ENCODE peak calls at places on chromosomes 13 and 19, in ten cellular contexts. W is A549, O is tibial nerve, F is body of pancreas, Q is Peyer's patch, G is NB4, U is uterus, S is transverse colon, M is ovary, V is stomach. Y is an unnamed sample.

GRCh38 chr13:50126378-50127016 is 111.3 kb downstream of the KCNRG start:
- DNase-seq in W (peak), O (no peak), F (peak), Q (peak), G (peak), U (no peak), S (peak), M (peak), V (no peak), Y (peak)

GRCh38 chr13:27504541-27504940 is 54.2 kb upstream of the MTIF3 start:
- DNase-seq in W (no peak), O (no peak), F (no peak), Q (no peak), G (no peak), U (no peak), S (no peak), M (no peak), V (no peak), Y (no peak)

GRCh38 chr13:35086667-35087066 is 144.6 kb downstream of the NBEA start:
- DNase-seq in W (no peak), O (no peak), F (no peak), Q (no peak), G (no peak), U (no peak), S (no peak), M (no peak), V (no peak), Y (no peak)

GRCh38 chr13:110306960-110307696 is at the start of the genes COL4A1 and COL4A2:
- DNase-seq in W (no peak), O (peak), F (peak), Q (no peak), G (no peak), U (peak), S (peak), M (peak), V (no peak), Y (no peak)

GRCh38 chr13:52128714-52129700 is at the start of gene NEK5:
- DNase-seq in W (peak), O (no peak), F (peak), Q (peak), G (peak), U (peak), S (peak), M (peak), V (peak), Y (peak)

GRCh38 chr13:62879071-62879470 is 1463.4 kb upstream of the PCDH20 start:
- DNase-seq in W (no peak), O (no peak), F (no peak), Q (no peak), G (no peak), U (no peak), S (no peak), M (no peak), V (no peak), Y (no peak)

GRCh38 chr13:99894835-99895427 is 76.6 kb downstream of the ZIC5 start:
- DNase-seq in W (no peak), O (no peak), F (no peak), Q (no peak), G (no peak), U (no peak), S (peak), M (no peak), V (no peak), Y (no peak)

GRCh38 chr13:81247711-81248110 is 906.8 kb upstream of the SPRY2 start:
- DNase-seq in W (no peak), O (no peak), F (no peak), Q (no peak), G (no peak), U (no peak), S (no peak), M (no peak), V (no peak), Y (no peak)

GRCh38 chr19:55014714-55015113 is 23.4 kb downstream of the GP6 start:
- DNase-seq in W (no peak), O (no peak), F (no peak), Q (no peak), G (no peak), U (no peak), S (no peak), M (no peak), V (no peak), Y (no peak)

GRCh38 chr13:73754727-73755292 is 379.4 kb downstream of the KLF12 start:
- DNase-seq in W (peak), O (no peak), F (peak), Q (no peak), G (peak), U (no peak), S (no peak), M (no peak), V (no peak), Y (peak)

GRCh38 chr13:36673838-36674326 is at the start of gene SERTM1:
- DNase-seq in W (no peak), O (no peak), F (no peak), Q (no peak), G (no peak), U (peak), S (no peak), M (peak), V (no peak), Y (no peak)

GRCh38 chr19:40604647-40605200 is 3.6 kb downstream of the LTBP4 start:
- DNase-seq in W (no peak), O (no peak), F (peak), Q (no peak), G (no peak), U (peak), S (peak), M (peak), V (no peak), Y (peak)

DNA sequence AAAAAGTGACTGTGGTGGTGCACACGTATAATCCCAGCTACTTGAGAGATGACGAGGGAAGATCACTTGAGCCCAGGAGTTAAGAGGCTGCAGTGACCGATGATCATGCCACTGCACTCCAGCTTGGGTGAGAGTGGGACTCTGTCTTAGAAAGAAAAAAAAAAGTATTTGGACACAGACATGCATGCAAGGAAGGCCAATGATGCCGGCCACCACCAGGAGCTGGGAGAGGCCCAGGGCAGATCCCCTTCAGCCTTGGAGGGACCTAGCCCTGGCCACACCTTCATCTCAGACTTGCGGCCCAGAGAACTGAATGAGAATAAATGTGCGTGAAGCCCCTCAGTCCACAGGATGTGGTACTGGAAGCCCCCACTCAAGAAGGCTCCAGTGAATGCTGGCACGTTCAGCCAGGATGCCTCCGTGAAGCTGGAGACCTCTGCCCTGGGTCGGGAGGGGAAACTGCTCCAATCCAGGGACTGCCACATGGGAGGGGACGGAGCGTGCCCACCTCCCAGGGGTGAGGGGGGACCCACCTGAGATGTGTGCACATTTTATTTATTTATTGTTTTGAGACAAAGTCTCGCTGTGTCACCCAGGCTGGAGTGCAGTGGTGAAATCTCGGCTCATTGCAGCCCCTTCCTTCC is 14.6 kb downstream of the TNFAIP8L1 start:
- DNase-seq in W (no peak), O (no peak), F (no peak), Q (no peak), G (no peak), U (no peak), S (no peak), M (no peak), V (no peak), Y (no peak)
- TF ChIP-seq POLR2A in W (no peak), O (no peak), F (no peak), Q (no peak), G (no peak), U (no peak), S (no peak), M (no peak), V (no peak), Y (no peak)

GRCh38 chr19:35641515-35642151 is at the start of gene ETV2:
- DNase-seq in W (no peak), O (no peak), F (no peak), Q (peak), G (peak), U (peak), S (peak), M (peak), V (peak), Y (peak)
- TF ChIP-seq POLR2A in W (no peak), O (no peak), F (no peak), Q (no peak), G (no peak), U (no peak), S (no peak), M (no peak), V (no peak), Y (no peak)

GRCh38 chr13:21297452-21297851 is 121.0 kb downstream of the MRPL57 start:
- DNase-seq in W (no peak), O (no peak), F (no peak), Q (no peak), G (peak), U (no peak), S (no peak), M (no peak), V (no peak), Y (peak)

GRCh38 chr13:21297914-21298831 is 121.7 kb downstream of the MRPL57 start:
- DNase-seq in W (peak), O (peak), F (peak), Q (peak), G (peak), U (peak), S (peak), M (peak), V (peak), Y (peak)
- TF ChIP-seq POLR2A in W (peak), O (peak), F (peak), Q (peak), G (peak), U (peak), S (peak), M (no peak), V (no peak), Y (peak)

GRCh38 chr19:911197-912033 is 1.6 kb downstream of the R3HDM4 start:
- DNase-seq in W (no peak), O (no peak), F (no peak), Q (no peak), G (no peak), U (no peak), S (no peak), M (no peak), V (no peak), Y (no peak)

GRCh38 chr19:904545-904944 is 8.5 kb downstream of the R3HDM4 start:
- DNase-seq in W (no peak), O (no peak), F (no peak), Q (no peak), G (no peak), U (no peak), S (no peak), M (no peak), V (no peak), Y (no peak)

GRCh38 chr19:906480-906879 is 6.5 kb downstream of the R3HDM4 start:
- DNase-seq in W (no peak), O (no peak), F (no peak), Q (no peak), G (no peak), U (no peak), S (no peak), M (no peak), V (no peak), Y (no peak)

GRCh38 chr19:903266-903797 is 9.7 kb downstream of the R3HDM4 start:
- DNase-seq in W (no peak), O (no peak), F (peak), Q (no peak), G (no peak), U (no peak), S (no peak), M (no peak), V (no peak), Y (no peak)

DNA sequence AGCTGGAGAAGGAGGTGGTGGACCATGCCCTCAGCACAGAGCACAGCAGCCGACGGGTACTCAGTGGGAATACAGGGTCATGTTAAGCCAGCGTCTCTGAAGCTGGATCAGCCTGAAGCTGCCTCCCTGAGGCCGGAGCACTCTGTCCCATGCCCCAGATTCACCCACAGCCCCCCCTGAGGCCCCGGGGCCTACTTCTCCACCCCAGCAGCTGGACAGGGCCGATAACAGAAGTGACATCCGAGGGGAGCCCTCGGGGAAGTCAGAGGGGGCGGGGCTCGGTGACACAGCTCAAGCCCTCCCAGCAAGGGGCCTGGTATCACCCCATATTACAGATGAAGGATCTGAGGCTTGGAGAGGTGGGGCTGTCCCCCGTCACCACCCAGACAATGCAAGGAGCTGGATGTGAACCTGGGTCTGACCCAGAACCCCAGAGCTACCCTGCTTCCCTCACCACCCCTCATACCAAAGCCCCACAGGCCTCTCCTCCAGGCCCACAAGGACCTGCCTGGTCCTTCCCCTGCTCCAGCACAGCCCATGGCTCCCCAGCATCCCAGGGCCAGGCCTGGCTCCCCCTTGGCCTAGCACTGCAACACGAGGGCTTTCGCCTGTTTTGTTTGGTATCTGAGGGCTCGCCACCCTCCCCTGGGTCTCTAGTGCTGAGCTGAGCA is 5.7 kb downstream of the R3HDM4 start:
- DNase-seq in W (no peak), O (no peak), F (no peak), Q (peak), G (no peak), U (no peak), S (no peak), M (no peak), V (no peak), Y (peak)
- TF ChIP-seq POLR2A in W (no peak), O (no peak), F (no peak), Q (no peak), G (no peak), U (no peak), S (no peak), M (no peak), V (no peak), Y (peak)

DNA sequence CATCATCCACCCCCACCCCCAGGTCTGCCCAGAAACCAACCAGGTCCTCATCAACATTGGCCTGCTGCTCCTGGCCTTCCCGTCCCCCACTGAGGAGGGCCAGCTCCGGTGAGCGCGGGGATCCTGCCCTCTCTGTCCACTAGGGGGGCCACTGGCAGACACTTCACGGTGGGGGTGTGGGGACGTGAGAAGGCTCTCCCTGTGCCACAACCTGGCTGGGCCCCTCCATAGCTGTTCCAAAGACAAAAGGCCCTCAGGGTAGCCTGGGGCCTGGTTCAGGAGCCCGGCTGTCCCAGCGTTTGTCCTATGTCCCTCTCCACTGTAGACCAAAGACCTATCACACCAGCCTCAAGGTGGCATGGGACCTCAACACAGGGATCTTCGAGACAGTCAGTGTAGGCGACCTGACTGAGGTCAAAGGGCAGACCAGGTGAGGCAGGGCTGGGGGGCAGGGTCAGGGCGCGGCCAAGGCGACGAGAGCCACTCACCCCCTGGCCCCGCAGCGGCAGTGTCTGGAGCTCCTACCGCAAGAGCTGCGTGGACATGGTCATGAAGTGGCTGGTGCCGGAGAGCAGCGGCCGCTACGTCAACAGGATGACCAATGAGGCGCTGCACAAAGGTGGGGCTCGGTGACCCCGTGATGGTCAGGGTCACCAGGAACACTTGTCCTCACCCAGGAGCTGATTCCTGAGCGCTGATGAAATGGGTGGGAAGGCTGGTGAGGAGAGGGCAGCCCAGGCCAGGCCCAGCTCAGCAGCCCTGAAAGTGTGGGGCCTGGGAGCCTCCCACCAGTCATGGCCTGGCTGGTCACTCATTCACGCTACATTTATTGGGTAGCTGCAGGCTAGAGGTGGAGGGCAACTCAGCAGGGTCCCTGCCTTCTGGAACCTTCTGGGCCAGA is 7.9 kb downstream of the DCAF15 start:
- DNase-seq in W (peak), O (no peak), F (no peak), Q (no peak), G (peak), U (no peak), S (no peak), M (no peak), V (no peak), Y (no peak)
- TF ChIP-seq POLR2A in W (no peak), O (no peak), F (no peak), Q (no peak), G (no peak), U (no peak), S (no peak), M (no peak), V (no peak), Y (no peak)

GRCh38 chr13:41550239-41550638 is 92.9 kb downstream of the RGCC start:
- DNase-seq in W (no peak), O (no peak), F (no peak), Q (no peak), G (no peak), U (no peak), S (no peak), M (no peak), V (no peak), Y (no peak)

GRCh38 chr13:41554626-41555386 is 97.5 kb downstream of the RGCC start:
- DNase-seq in W (no peak), O (no peak), F (no peak), Q (peak), G (no peak), U (no peak), S (no peak), M (no peak), V (no peak), Y (no peak)

GRCh38 chr13:41557719-41558118 is 100.4 kb downstream of the RGCC start:
- DNase-seq in W (no peak), O (no peak), F (no peak), Q (no peak), G (no peak), U (no peak), S (no peak), M (no peak), V (no peak), Y (no peak)

GRCh38 chr13:41552031-41552430 is 94.7 kb downstream of the RGCC start:
- DNase-seq in W (no peak), O (no peak), F (no peak), Q (no peak), G (no peak), U (no peak), S (no peak), M (no peak), V (no peak), Y (no peak)

DNA sequence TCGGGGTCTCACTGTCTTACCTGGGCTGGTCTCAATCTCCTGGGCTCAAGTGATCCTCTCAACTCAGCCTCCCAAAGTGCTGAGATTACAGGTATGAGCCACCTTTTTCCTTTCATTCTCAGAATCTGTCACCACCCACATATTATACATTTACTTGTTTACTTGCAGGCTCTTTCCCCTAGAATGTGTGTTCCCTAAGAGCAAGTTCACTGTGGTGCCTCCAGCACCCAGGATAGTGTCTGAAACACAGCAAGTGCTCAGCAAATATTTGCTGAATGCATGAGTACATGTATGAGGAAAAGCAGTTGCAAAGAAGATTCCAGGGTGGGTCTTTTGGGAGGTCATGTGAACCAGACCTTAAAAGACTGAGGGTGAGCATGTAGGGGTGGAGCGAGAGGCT is 96.8 kb downstream of the RGCC start:
- DNase-seq in W (no peak), O (no peak), F (no peak), Q (no peak), G (no peak), U (no peak), S (no peak), M (no peak), V (no peak), Y (no peak)
- TF ChIP-seq POLR2A in W (no peak), O (no peak), F (no peak), Q (no peak), G (no peak), U (no peak), S (no peak), M (no peak), V (no peak), Y (no peak)

GRCh38 chr19:10654610-10655456 is 687 bp downstream of the ILF3 start:
- DNase-seq in W (peak), O (no peak), F (peak), Q (peak), G (peak), U (peak), S (peak), M (peak), V (peak), Y (peak)
- TF ChIP-seq POLR2A in W (no peak), O (no peak), F (no peak), Q (no peak), G (peak), U (no peak), S (no peak), M (no peak), V (no peak), Y (no peak)